ENCODE peak calls at places on chromosomes 13 and 19, in eight cellular contexts. One of them, this sample, is unnamed.

GRCh38 chr13:34412295-34412694 is 529.8 kb upstream of the NBEA start:
- DNase-seq in stimulated activated CD4-positive, alpha-beta T cell treated with anti-CD3 and anti-CD28 coated beads, Interleukin-15, amount 100 ng/mL, for 1 hour: no peak
- DNase-seq in astrocyte: peak
- DNase-seq in AG04450: no peak
- DNase-seq in H7: no peak
- DNase-seq in activated CD4-positive, alpha-beta T cell treated with anti-CD3 and anti-CD28 coated beads, Interleukin-2, amount 50 U/mL, for 4 hours: no peak
- DNase-seq in HT-29: no peak
- DNase-seq in NAMALWA: no peak
- DNase-seq in this sample: no peak

GRCh38 chr19:22607653-22608430 is 26.3 kb upstream of the ZNF492 start:
- DNase-seq in stimulated activated CD4-positive, alpha-beta T cell treated with anti-CD3 and anti-CD28 coated beads, Interleukin-15, amount 100 ng/mL, for 1 hour: no peak
- DNase-seq in astrocyte: no peak
- DNase-seq in AG04450: no peak
- DNase-seq in H7: no peak
- DNase-seq in activated CD4-positive, alpha-beta T cell treated with anti-CD3 and anti-CD28 coated beads, Interleukin-2, amount 50 U/mL, for 4 hours: no peak
- DNase-seq in HT-29: no peak
- DNase-seq in NAMALWA: no peak
- DNase-seq in this sample: no peak

GRCh38 chr13:32639502-32640105 is 53.4 kb downstream of the PDS5B start:
- DNase-seq in stimulated activated CD4-positive, alpha-beta T cell treated with anti-CD3 and anti-CD28 coated beads, Interleukin-15, amount 100 ng/mL, for 1 hour: no peak
- DNase-seq in astrocyte: peak
- DNase-seq in AG04450: peak
- DNase-seq in H7: peak
- DNase-seq in activated CD4-positive, alpha-beta T cell treated with anti-CD3 and anti-CD28 coated beads, Interleukin-2, amount 50 U/mL, for 4 hours: peak
- DNase-seq in HT-29: peak
- DNase-seq in NAMALWA: peak
- DNase-seq in this sample: peak

GRCh38 chr13:60869941-60870613 is 473.1 kb downstream of the TDRD3 start:
- DNase-seq in stimulated activated CD4-positive, alpha-beta T cell treated with anti-CD3 and anti-CD28 coated beads, Interleukin-15, amount 100 ng/mL, for 1 hour: no peak
- DNase-seq in astrocyte: no peak
- DNase-seq in AG04450: no peak
- DNase-seq in H7: no peak
- DNase-seq in activated CD4-positive, alpha-beta T cell treated with anti-CD3 and anti-CD28 coated beads, Interleukin-2, amount 50 U/mL, for 4 hours: no peak
- DNase-seq in HT-29: no peak
- DNase-seq in NAMALWA: no peak
- DNase-seq in this sample: no peak

GRCh38 chr13:43985437-43986051 is 105.8 kb downstream of the LACC1 start:
- DNase-seq in stimulated activated CD4-positive, alpha-beta T cell treated with anti-CD3 and anti-CD28 coated beads, Interleukin-15, amount 100 ng/mL, for 1 hour: no peak
- DNase-seq in astrocyte: no peak
- DNase-seq in AG04450: no peak
- DNase-seq in H7: no peak
- DNase-seq in activated CD4-positive, alpha-beta T cell treated with anti-CD3 and anti-CD28 coated beads, Interleukin-2, amount 50 U/mL, for 4 hours: no peak
- DNase-seq in HT-29: no peak
- DNase-seq in NAMALWA: no peak
- DNase-seq in this sample: no peak

GRCh38 chr19:11335449-11336146 is 3.9 kb downstream of the RAB3D start:
- DNase-seq in stimulated activated CD4-positive, alpha-beta T cell treated with anti-CD3 and anti-CD28 coated beads, Interleukin-15, amount 100 ng/mL, for 1 hour: no peak
- DNase-seq in astrocyte: no peak
- DNase-seq in AG04450: no peak
- DNase-seq in H7: no peak
- DNase-seq in activated CD4-positive, alpha-beta T cell treated with anti-CD3 and anti-CD28 coated beads, Interleukin-2, amount 50 U/mL, for 4 hours: no peak
- DNase-seq in HT-29: no peak
- DNase-seq in NAMALWA: no peak
- DNase-seq in this sample: no peak

GRCh38 chr19:23470873-23471555 is 75.7 kb upstream of the ZNF91 start:
- DNase-seq in stimulated activated CD4-positive, alpha-beta T cell treated with anti-CD3 and anti-CD28 coated beads, Interleukin-15, amount 100 ng/mL, for 1 hour: no peak
- DNase-seq in astrocyte: no peak
- DNase-seq in AG04450: no peak
- DNase-seq in H7: no peak
- DNase-seq in activated CD4-positive, alpha-beta T cell treated with anti-CD3 and anti-CD28 coated beads, Interleukin-2, amount 50 U/mL, for 4 hours: no peak
- DNase-seq in HT-29: no peak
- DNase-seq in NAMALWA: no peak
- DNase-seq in this sample: no peak

GRCh38 chr19:47156861-47157454 is 26.3 kb downstream of the SAE1 start:
- DNase-seq in stimulated activated CD4-positive, alpha-beta T cell treated with anti-CD3 and anti-CD28 coated beads, Interleukin-15, amount 100 ng/mL, for 1 hour: no peak
- DNase-seq in astrocyte: peak
- DNase-seq in AG04450: no peak
- DNase-seq in H7: no peak
- DNase-seq in activated CD4-positive, alpha-beta T cell treated with anti-CD3 and anti-CD28 coated beads, Interleukin-2, amount 50 U/mL, for 4 hours: no peak
- DNase-seq in HT-29: no peak
- DNase-seq in NAMALWA: peak
- DNase-seq in this sample: no peak

GRCh38 chr13:30619731-30620130 is 2.0 kb downstream of the USPL1 start:
- DNase-seq in stimulated activated CD4-positive, alpha-beta T cell treated with anti-CD3 and anti-CD28 coated beads, Interleukin-15, amount 100 ng/mL, for 1 hour: no peak
- DNase-seq in astrocyte: no peak
- DNase-seq in AG04450: no peak
- DNase-seq in H7: no peak
- DNase-seq in activated CD4-positive, alpha-beta T cell treated with anti-CD3 and anti-CD28 coated beads, Interleukin-2, amount 50 U/mL, for 4 hours: no peak
- DNase-seq in HT-29: peak
- DNase-seq in NAMALWA: no peak
- DNase-seq in this sample: no peak

GRCh38 chr13:72383646-72384045 is 343.8 kb downstream of the MZT1 start:
- DNase-seq in stimulated activated CD4-positive, alpha-beta T cell treated with anti-CD3 and anti-CD28 coated beads, Interleukin-15, amount 100 ng/mL, for 1 hour: no peak
- DNase-seq in astrocyte: no peak
- DNase-seq in AG04450: no peak
- DNase-seq in H7: no peak
- DNase-seq in activated CD4-positive, alpha-beta T cell treated with anti-CD3 and anti-CD28 coated beads, Interleukin-2, amount 50 U/mL, for 4 hours: no peak
- DNase-seq in HT-29: no peak
- DNase-seq in NAMALWA: no peak
- DNase-seq in this sample: no peak

GRCh38 chr13:51221674-51222509 is at the start of gene FAM124A:
- DNase-seq in stimulated activated CD4-positive, alpha-beta T cell treated with anti-CD3 and anti-CD28 coated beads, Interleukin-15, amount 100 ng/mL, for 1 hour: no peak
- DNase-seq in astrocyte: no peak
- DNase-seq in AG04450: no peak
- DNase-seq in H7: peak
- DNase-seq in activated CD4-positive, alpha-beta T cell treated with anti-CD3 and anti-CD28 coated beads, Interleukin-2, amount 50 U/mL, for 4 hours: peak
- DNase-seq in HT-29: peak
- DNase-seq in NAMALWA: peak
- DNase-seq in this sample: peak

This sample was measured in ACHN.